ENCODE peak calls at places on chromosomes 2 and 18, in five cellular contexts. D is SK-N-MC, T is KBM-7, V is anterior cingulate cortex, L is psoas muscle. K is an unnamed sample.

GRCh38 chr18:24408496-24408895 is 10.9 kb upstream of the OSBPL1A start:
- DNase-seq in D (no peak), V (no peak), L (no peak), T (no peak), K (no peak)

GRCh38 chr2:170975127-170975942 is 46.3 kb downstream of the GORASP2 start:
- DNase-seq in T (no peak), L (no peak), V (no peak), D (no peak), K (no peak)

GRCh38 chr2:8567469-8568108 is 114.3 kb upstream of the ID2 start:
- DNase-seq in L (no peak), T (no peak), D (no peak), V (no peak), K (no peak)

GRCh38 chr2:201882353-201883095 is 76.2 kb downstream of the CDK15 start:
- DNase-seq in V (no peak), L (peak), T (peak), D (peak), K (no peak)

GRCh38 chr2:196759378-196759706 is 40.1 kb downstream of the GTF3C3 start:
- DNase-seq in T (no peak), L (no peak), D (no peak), V (no peak), K (no peak)

GRCh38 chr2:62489162-62489561 is 16.8 kb downstream of the TMEM17 start:
- DNase-seq in T (no peak), D (no peak), V (no peak), L (no peak), K (no peak)

GRCh38 chr2:18117592-18117991 is 239.1 kb downstream of the KCNS3 start:
- DNase-seq in L (no peak), T (peak), V (no peak), D (no peak), K (no peak)

GRCh38 chr2:2503864-2504418 is 172.9 kb upstream of the MYT1L start:
- DNase-seq in D (no peak), V (no peak), L (no peak), T (no peak), K (no peak)

GRCh38 chr2:68740184-68740914 is 5.7 kb downstream of the ARHGAP25 start:
- DNase-seq in D (no peak), T (no peak), L (no peak), V (no peak), K (no peak)

GRCh38 chr2:12722445-12723316 is 5.9 kb downstream of the TRIB2 start:
- DNase-seq in D (no peak), V (no peak), L (no peak), T (peak), K (peak)

GRCh38 chr2:121613152-121613551 is 36.1 kb downstream of the CLASP1 start:
- DNase-seq in D (no peak), L (no peak), V (no peak), T (no peak), K (no peak)

GRCh38 chr2:61855178-61855523 is 1.3 kb upstream of the FAM161A start:
- DNase-seq in V (peak), T (no peak), D (no peak), L (no peak), K (no peak)

GRCh38 chr18:61890344-61890743 is 2.5 kb downstream of the RNF152 start:
- DNase-seq in V (no peak), T (no peak), D (no peak), L (no peak), K (no peak)

GRCh38 chr2:62293490-62294212 is 97.7 kb downstream of the B3GNT2 start:
- DNase-seq in V (no peak), T (peak), D (no peak), L (peak), K (no peak)

GRCh38 chr2:167825664-167826063 is 421.7 kb downstream of the STK39 start:
- DNase-seq in V (no peak), L (no peak), T (no peak), D (no peak), K (no peak)

GRCh38 chr2:174344716-174345472 is 10.1 kb downstream of the SP9 start:
- DNase-seq in L (no peak), D (no peak), V (no peak), T (peak), K (no peak)

GRCh38 chr2:164651361-164651760 is 30.1 kb upstream of the GRB14 start:
- DNase-seq in T (no peak), D (no peak), V (no peak), L (no peak), K (no peak)

GRCh38 chr2:132424526-132425121 is 8.0 kb downstream of the GPR39 start:
- DNase-seq in D (no peak), V (no peak), L (peak), T (no peak), K (no peak)

GRCh38 chr2:136135924-136136906 is 18.3 kb upstream of the CXCR4 start:
- DNase-seq in D (peak), V (no peak), L (no peak), T (peak), K (peak)

GRCh38 chr2:133411857-133412256 is 156.4 kb downstream of the NCKAP5 start:
- DNase-seq in D (no peak), L (no peak), T (no peak), V (no peak), K (no peak)

GRCh38 chr2:65507102-65508069 is 75.0 kb upstream of the SPRED2 start:
- DNase-seq in L (no peak), T (no peak), D (no peak), V (no peak), K (no peak)

GRCh38 chr2:30821960-30822359 is 14.7 kb upstream of the CAPN13 start:
- DNase-seq in V (no peak), L (no peak), T (no peak), D (no peak), K (no peak)

GRCh38 chr18:22113144-22113813 is 56.1 kb upstream of the GATA6 start:
- DNase-seq in L (peak), T (no peak), D (no peak), V (no peak), K (no peak)

GRCh38 chr18:79818631-79819030 is 20.9 kb downstream of the KCNG2 start:
- DNase-seq in D (no peak), L (no peak), T (no peak), V (no peak), K (no peak)

GRCh38 chr2:180385601-180386201 is 378.6 kb upstream of the CWC22 start:
- DNase-seq in L (no peak), D (no peak), T (no peak), V (no peak), K (no peak)

GRCh38 chr2:160199683-160200389 is at the start of gene ITGB6:
- DNase-seq in L (no peak), T (no peak), V (no peak), D (no peak), K (no peak)

GRCh38 chr18:59067873-59068272 is 71.8 kb upstream of the SEC11C start:
- DNase-seq in V (no peak), T (peak), L (no peak), D (no peak), K (no peak)

GRCh38 chr2:133054297-133054696 is 384.3 kb upstream of the LYPD1 start:
- DNase-seq in D (no peak), L (no peak), T (no peak), V (no peak), K (no peak)

GRCh38 chr2:43731211-43731610 is 42.6 kb upstream of the DYNC2LI1 start:
- DNase-seq in V (no peak), L (no peak), T (no peak), D (no peak), K (no peak)

GRCh38 chr2:8364668-8365067 is 317.2 kb upstream of the ID2 start:
- DNase-seq in L (no peak), D (no peak), V (no peak), T (no peak), K (no peak)

GRCh38 chr18:48862116-48862515 is 88.6 kb downstream of the SMAD7 start:
- DNase-seq in V (no peak), D (no peak), L (no peak), T (no peak), K (no peak)

GRCh38 chr2:238872026-238872425 is 24.1 kb downstream of the TWIST2 start:
- DNase-seq in T (no peak), V (no peak), L (no peak), D (no peak), K (no peak)

GRCh38 chr2:171181067-171182049 is 20.7 kb upstream of the TLK1 start:
- DNase-seq in D (no peak), V (no peak), T (no peak), L (no peak), K (no peak)

GRCh38 chr2:232634319-232635150 is 1.1 kb downstream of the EFHD1 start:
- DNase-seq in T (no peak), V (no peak), D (no peak), L (peak), K (no peak)

K was measured in stimulated activated naive CD4-positive, alpha-beta T cell treated with Interleukin-2 at 50 U/mL for 16 hours.